ENCODE peak calls at places on chromosomes 6 and 20, in six cellular contexts. W, H, L, Z, T and E are unnamed samples.

GRCh38 chr20:3115190-3116107 is 30.9 kb upstream of the AVP start:
- DNase-seq in W (no peak), H (no peak), L (no peak), Z (peak; percentile 97), T (peak; percentile 73), E (no peak)

GRCh38 chr20:16573011-16573965 is at the start of gene KIF16B:
- DNase-seq in W (peak; percentile 96), H (peak; percentile 93), L (peak; percentile 81), Z (peak; percentile 85), T (peak; percentile 96), E (peak; percentile 71)

GRCh38 chr6:163949367-163949766 is 534.8 kb downstream of the QKI start:
- DNase-seq in W (no peak), H (no peak), L (no peak), Z (no peak), T (no peak), E (no peak)

GRCh38 chr20:48826883-48827771 is 672 bp downstream of the PREX1 start:
- DNase-seq in W (peak; percentile 37), H (no peak), L (no peak), Z (no peak), T (peak; percentile 54), E (no peak)

GRCh38 chr6:87151471-87151785 is 3.9 kb upstream of the ZNF292 start:
- DNase-seq in W (no peak), H (no peak), L (no peak), Z (no peak), T (no peak), E (no peak)

GRCh38 chr6:21300439-21300838 is 293.1 kb upstream of the SOX4 start:
- DNase-seq in W (no peak), H (no peak), L (no peak), Z (no peak), T (no peak), E (no peak)

GRCh38 chr6:142695016-142695415 is 250.0 kb downstream of the HIVEP2 start:
- DNase-seq in W (no peak), H (no peak), L (no peak), Z (no peak), T (no peak), E (no peak)

GRCh38 chr6:126764696-126765095 is 353.8 kb upstream of the RSPO3 start:
- DNase-seq in W (no peak), H (no peak), L (no peak), Z (no peak), T (no peak), E (no peak)

GRCh38 chr20:53080412-53080962 is 108.3 kb downstream of the TSHZ2 start:
- DNase-seq in W (no peak), H (no peak), L (no peak), Z (no peak), T (no peak), E (no peak)

GRCh38 chr20:53079883-53080282 is 107.7 kb downstream of the TSHZ2 start:
- DNase-seq in W (no peak), H (no peak), L (no peak), Z (no peak), T (no peak), E (no peak)

GRCh38 chr20:53079483-53079810 is 107.3 kb downstream of the TSHZ2 start:
- DNase-seq in W (no peak), H (no peak), L (no peak), Z (no peak), T (no peak), E (no peak)

GRCh38 chr20:53077373-53078205 is 105.4 kb downstream of the TSHZ2 start:
- DNase-seq in W (peak; percentile 33), H (no peak), L (no peak), Z (no peak), T (no peak), E (no peak)

DNA sequence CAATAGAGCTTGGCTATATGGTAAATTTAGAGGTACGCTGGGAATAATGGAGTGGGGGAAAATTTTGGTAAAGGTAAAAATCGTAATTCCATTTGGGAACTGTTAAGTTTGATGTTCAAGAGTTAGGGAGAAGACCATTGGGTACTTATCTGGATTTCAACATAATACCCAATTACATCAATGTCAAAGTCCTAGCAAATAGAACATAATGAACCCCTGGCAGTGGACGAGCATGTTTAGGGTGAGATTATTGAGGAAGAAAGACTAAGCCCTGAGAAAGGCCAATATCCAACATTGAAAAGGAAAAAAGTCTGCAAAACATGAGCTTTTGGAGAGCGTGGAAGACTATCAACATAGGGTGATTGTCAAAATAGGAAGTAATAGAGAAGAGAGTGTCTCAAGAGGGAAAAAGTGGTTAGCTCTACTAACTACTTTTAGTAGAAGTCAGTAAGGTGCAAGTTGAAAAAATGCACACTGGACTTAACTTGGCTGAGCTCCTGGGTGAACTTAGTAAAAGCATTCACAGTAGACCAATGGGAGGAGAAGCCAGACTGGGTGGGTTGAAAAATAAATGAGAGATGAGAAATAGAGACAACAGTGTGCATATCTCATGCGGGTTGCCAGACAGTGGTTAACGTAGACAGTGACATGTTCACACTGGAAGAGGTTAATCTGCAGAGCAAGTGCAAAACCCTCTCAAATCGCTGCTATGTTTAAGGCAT is 106.8 kb downstream of the TSHZ2 start:
- DNase-seq in W (no peak), H (no peak), L (no peak), Z (no peak), T (no peak), E (no peak)
- H3K27ac ChIP-seq in W (no peak overlapping the region), H (no peak overlapping the region), L (no peak overlapping the region), Z (no peak overlapping the region), T (no peak overlapping the region), E (no peak overlapping the region)

GRCh38 chr20:50309764-50310672 is 119.4 kb downstream of the CEBPB start:
- DNase-seq in W (no peak), H (no peak), L (no peak), Z (no peak), T (no peak), E (no peak)
- H3K27ac ChIP-seq in W (peak overlapping the region; percentile 88), H (peak overlapping the region; percentile 93), L (no peak overlapping the region), Z (peak overlapping the region; percentile 98), T (no peak overlapping the region), E (no peak overlapping the region)

GRCh38 chr6:167906899-167907298 is 80.2 kb downstream of the AFDN start:
- DNase-seq in W (peak; percentile 86), H (peak; percentile 46), L (peak; percentile 74), Z (no peak), T (no peak), E (no peak)
- H3K27ac ChIP-seq in W (peak overlapping the region; percentile 71), H (peak overlapping the region; percentile 50), L (peak overlapping the region; percentile 51), Z (no peak overlapping the region), T (no peak overlapping the region), E (no peak overlapping the region)

DNA sequence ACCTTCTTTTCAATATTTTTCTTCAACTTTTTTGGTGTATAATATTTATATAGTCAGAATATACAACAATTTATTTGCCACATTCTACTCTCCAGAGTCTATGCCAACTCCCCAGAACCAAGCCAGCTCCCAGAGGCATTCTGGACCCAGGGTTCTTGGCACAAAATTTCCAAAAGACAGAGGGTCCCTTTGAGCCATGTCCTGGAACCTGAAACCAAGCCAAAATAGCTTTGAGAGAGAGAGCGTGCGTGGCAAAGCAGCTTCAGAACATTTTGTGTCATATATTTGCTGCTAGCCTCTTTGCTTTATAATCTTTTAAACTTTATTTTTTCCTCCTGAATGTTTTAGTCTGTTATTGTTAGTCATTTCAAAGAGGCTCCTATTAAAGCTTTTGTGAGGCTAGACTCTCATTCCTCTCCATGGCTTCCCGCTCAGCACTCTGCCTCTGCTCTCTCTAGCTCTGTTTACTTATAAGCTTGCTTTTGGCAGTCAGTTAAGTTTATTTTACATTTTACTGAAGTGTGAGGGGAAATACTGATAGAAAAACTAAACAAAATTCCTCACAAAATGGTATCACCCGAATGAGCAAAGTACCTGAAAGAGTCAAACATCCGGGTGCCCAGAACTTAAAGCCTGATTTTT is 605.2 kb upstream of the ID4 start:
- DNase-seq in W (no peak), H (no peak), L (no peak), Z (no peak), T (no peak), E (no peak)
- H3K27ac ChIP-seq in W (peak overlapping the region; percentile 55), H (no peak overlapping the region), L (no peak overlapping the region), Z (no peak overlapping the region), T (no peak overlapping the region), E (no peak overlapping the region)

DNA sequence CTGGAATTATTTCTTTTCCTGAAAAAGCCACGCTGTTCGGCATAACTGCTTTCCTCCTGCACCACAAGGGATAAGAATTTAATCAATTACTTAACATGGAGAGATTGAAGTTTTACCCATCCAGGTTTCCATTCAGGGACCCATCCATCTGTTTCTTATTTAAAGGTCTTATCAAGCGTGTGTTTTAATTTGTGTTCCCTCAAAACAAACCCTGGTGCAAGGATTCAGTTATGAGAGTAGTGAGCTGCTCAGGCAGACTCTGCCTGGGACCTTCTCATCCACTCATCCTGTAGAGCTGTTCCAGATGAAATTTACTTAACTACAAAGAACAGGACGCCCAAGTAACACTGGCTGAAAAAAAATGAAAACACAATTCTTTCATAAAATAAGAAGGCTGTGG is 97.8 kb downstream of the BANF2 start:
- DNase-seq in W (no peak), H (no peak), L (no peak), Z (no peak), T (no peak), E (no peak)
- H3K27ac ChIP-seq in W (no peak overlapping the region), H (peak overlapping the region; percentile 19), L (no peak overlapping the region), Z (no peak overlapping the region), T (no peak overlapping the region), E (no peak overlapping the region)

GRCh38 chr20:47777220-47777619 is 8.1 kb downstream of the SULF2 start:
- DNase-seq in W (no peak), H (no peak), L (no peak), Z (no peak), T (no peak), E (no peak)

GRCh38 chr20:47773381-47773786 is 11.9 kb downstream of the SULF2 start:
- DNase-seq in W (peak; percentile 39), H (peak; percentile 52), L (no peak), Z (no peak), T (no peak), E (no peak)

GRCh38 chr20:47776639-47777038 is 8.6 kb downstream of the SULF2 start:
- DNase-seq in W (no peak), H (no peak), L (no peak), Z (no peak), T (no peak), E (no peak)

GRCh38 chr20:47775039-47775438 is 10.2 kb downstream of the SULF2 start:
- DNase-seq in W (no peak), H (no peak), L (no peak), Z (no peak), T (no peak), E (no peak)

GRCh38 chr20:47774081-47774777 is 11.1 kb downstream of the SULF2 start:
- DNase-seq in W (peak; percentile 46), H (no peak), L (no peak), Z (no peak), T (no peak), E (no peak)
- H3K27ac ChIP-seq in W (peak overlapping the region; percentile 83), H (peak overlapping the region; percentile 90), L (no peak overlapping the region), Z (no peak overlapping the region), T (no peak overlapping the region), E (no peak overlapping the region)

DNA sequence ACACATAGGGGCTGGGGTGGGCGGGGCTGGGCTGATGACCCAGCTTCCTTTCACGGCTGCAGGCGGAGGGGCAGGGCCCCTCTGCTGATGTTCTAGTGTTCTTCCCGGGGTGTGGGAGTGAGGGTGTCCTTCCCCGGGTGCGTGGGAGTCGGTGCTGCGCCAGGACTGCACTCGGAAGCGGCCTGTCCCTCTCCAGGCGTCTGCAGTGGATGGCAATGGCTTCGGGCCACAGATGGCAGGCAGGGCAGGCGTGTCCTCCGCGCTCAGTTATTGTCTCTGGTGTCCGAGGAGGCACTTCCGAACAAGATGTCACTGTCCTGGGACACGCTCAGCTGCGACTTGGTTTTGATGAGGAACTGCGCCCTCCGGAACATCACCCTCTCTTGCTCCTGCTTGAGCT is 19.1 kb downstream of the KCNG1 start:
- DNase-seq in W (no peak), H (no peak), L (no peak), Z (no peak), T (no peak), E (no peak)
- H3K27ac ChIP-seq in W (no peak overlapping the region), H (no peak overlapping the region), L (no peak overlapping the region), Z (no peak overlapping the region), T (no peak overlapping the region), E (no peak overlapping the region)